ENCODE peak calls at places on chromosomes 12 and 14, in seven cellular contexts. Z, T, Y, S, I, U and M are unnamed samples.

GRCh38 chr14:77516111-77516510 is 17.5 kb upstream of the ISM2 start:
- DNase-seq in Z (no peak), T (peak), Y (no peak), S (no peak), I (no peak), U (no peak), M (no peak)

GRCh38 chr14:51852541-51852940 is 7.9 kb upstream of the GNG2 start:
- DNase-seq in Z (no peak), T (no peak), Y (no peak), S (no peak), I (no peak), U (no peak), M (no peak)

GRCh38 chr12:112001555-112001954 is 11.4 kb downstream of the TMEM116 start:
- DNase-seq in Z (no peak), T (no peak), Y (no peak), S (no peak), I (no peak), U (no peak), M (no peak)

GRCh38 chr14:92922883-92923743 is at the start of gene CHGA:
- DNase-seq in Z (peak), T (peak), Y (peak), S (peak), I (peak), U (peak), M (peak)

GRCh38 chr12:99476956-99477355 is 170.6 kb upstream of the GARIN6 start:
- DNase-seq in Z (no peak), T (no peak), Y (no peak), S (no peak), I (no peak), U (no peak), M (no peak)

GRCh38 chr14:61328629-61329262 is 7.4 kb downstream of the PRKCH start:
- DNase-seq in Z (no peak), T (no peak), Y (no peak), S (no peak), I (no peak), U (no peak), M (no peak)

GRCh38 chr12:122643207-122643805 is 59.9 kb downstream of the HCAR2 start:
- DNase-seq in Z (no peak), T (no peak), Y (no peak), S (no peak), I (no peak), U (no peak), M (no peak)

GRCh38 chr12:765861-766260 is 13.5 kb downstream of the WNK1 start:
- DNase-seq in Z (no peak), T (no peak), Y (no peak), S (no peak), I (no peak), U (no peak), M (no peak)

GRCh38 chr12:40202095-40203059 is 22.4 kb upstream of the LRRK2 start:
- DNase-seq in Z (no peak), T (no peak), Y (no peak), S (no peak), I (no peak), U (no peak), M (no peak)

GRCh38 chr12:106288510-106289195 is 13.9 kb upstream of the TCP11L2 start:
- DNase-seq in Z (no peak), T (peak), Y (no peak), S (no peak), I (no peak), U (peak), M (no peak)

GRCh38 chr12:131723532-131723931 is 12.6 kb downstream of the SFSWAP start:
- DNase-seq in Z (peak), T (no peak), Y (no peak), S (no peak), I (no peak), U (peak), M (no peak)

GRCh38 chr12:99658950-99659349 is 11.4 kb downstream of the GARIN6 start:
- DNase-seq in Z (no peak), T (peak), Y (no peak), S (no peak), I (no peak), U (no peak), M (no peak)

GRCh38 chr14:92794547-92794941 is 439 bp downstream of the GOLGA5 start:
- DNase-seq in Z (no peak), T (no peak), Y (peak), S (no peak), I (no peak), U (no peak), M (no peak)

GRCh38 chr12:124388679-124389536 is 94.0 kb downstream of the RFLNA start:
- DNase-seq in Z (peak), T (peak), Y (peak), S (peak), I (peak), U (peak), M (peak)

GRCh38 chr12:47797432-47797831 is 22.3 kb downstream of the HDAC7 start:
- DNase-seq in Z (peak), T (no peak), Y (peak), S (no peak), I (peak), U (peak), M (no peak)

GRCh38 chr14:77782202-77782601 is 17.7 kb upstream of the ADCK1 start:
- DNase-seq in Z (no peak), T (no peak), Y (no peak), S (no peak), I (no peak), U (no peak), M (no peak)

GRCh38 chr12:93167331-93167730 is 210.4 kb upstream of the NUDT4 start:
- DNase-seq in Z (no peak), T (no peak), Y (no peak), S (no peak), I (no peak), U (no peak), M (no peak)

GRCh38 chr12:75578546-75578945 is 67.1 kb upstream of the KRR1 start:
- DNase-seq in Z (no peak), T (no peak), Y (no peak), S (no peak), I (no peak), U (no peak), M (no peak)

GRCh38 chr14:73422515-73422914 is 35.8 kb downstream of the NUMB start:
- DNase-seq in Z (no peak), T (no peak), Y (no peak), S (no peak), I (no peak), U (peak), M (no peak)

GRCh38 chr12:30457621-30458289 is 237.9 kb downstream of the IPO8 start:
- DNase-seq in Z (no peak), T (peak), Y (no peak), S (no peak), I (no peak), U (no peak), M (no peak)

GRCh38 chr14:23640524-23641141 is 4.5 kb downstream of the DHRS2 start:
- DNase-seq in Z (peak), T (peak), Y (no peak), S (no peak), I (no peak), U (peak), M (no peak)

GRCh38 chr12:131151558-131152345 is 198.0 kb downstream of the ADGRD1 start:
- DNase-seq in Z (no peak), T (no peak), Y (no peak), S (no peak), I (no peak), U (no peak), M (no peak)

GRCh38 chr12:58540480-58541299 is 379.6 kb downstream of the LRIG3 start:
- DNase-seq in Z (peak), T (peak), Y (no peak), S (no peak), I (peak), U (peak), M (peak)

GRCh38 chr12:130706885-130707570 is 9.1 kb downstream of the RIMBP2 start:
- DNase-seq in Z (peak), T (no peak), Y (no peak), S (no peak), I (no peak), U (peak), M (no peak)

GRCh38 chr12:123532021-123532420 is 1.5 kb downstream of the RILPL1 start:
- DNase-seq in Z (no peak), T (peak), Y (no peak), S (no peak), I (peak), U (peak), M (no peak)

GRCh38 chr12:91556909-91557308 is 374.3 kb upstream of the DCN start:
- DNase-seq in Z (no peak), T (no peak), Y (no peak), S (no peak), I (no peak), U (no peak), M (no peak)

GRCh38 chr12:12533238-12533829 is 29.3 kb downstream of the DUSP16 start:
- DNase-seq in Z (no peak), T (peak), Y (no peak), S (no peak), I (no peak), U (no peak), M (no peak)

GRCh38 chr14:22065372-22065771 is 391.8 kb upstream of the OR4E1 start:
- DNase-seq in Z (no peak), T (no peak), Y (no peak), S (no peak), I (no peak), U (no peak), M (no peak)

GRCh38 chr14:75979071-75979571 is 2.7 kb downstream of the TGFB3 start:
- DNase-seq in Z (peak), T (peak), Y (peak), S (no peak), I (peak), U (peak), M (no peak)

GRCh38 chr12:116222358-116222757 is 55.1 kb downstream of the MED13L start:
- DNase-seq in Z (no peak), T (peak), Y (peak), S (no peak), I (no peak), U (no peak), M (no peak)

GRCh38 chr12:128269108-128269713 is 2.2 kb downstream of the TMEM132C start:
- DNase-seq in Z (no peak), T (no peak), Y (no peak), S (no peak), I (no peak), U (peak), M (no peak)

GRCh38 chr14:90545966-90546751 is 149.3 kb downstream of the CALM1 start:
- DNase-seq in Z (no peak), T (no peak), Y (no peak), S (no peak), I (no peak), U (no peak), M (no peak)

GRCh38 chr12:131928080-131928764 is 854 bp upstream of the PUS1 start:
- DNase-seq in Z (peak), T (no peak), Y (no peak), S (no peak), I (no peak), U (peak), M (no peak)

GRCh38 chr14:63362305-63362914 is 43.7 kb upstream of the GPHB5 start:
- DNase-seq in Z (no peak), T (no peak), Y (no peak), S (no peak), I (no peak), U (peak), M (no peak)

GRCh38 chr14:63371033-63371432 is 52.3 kb upstream of the GPHB5 start:
- DNase-seq in Z (no peak), T (no peak), Y (no peak), S (no peak), I (no peak), U (no peak), M (no peak)

DNA sequence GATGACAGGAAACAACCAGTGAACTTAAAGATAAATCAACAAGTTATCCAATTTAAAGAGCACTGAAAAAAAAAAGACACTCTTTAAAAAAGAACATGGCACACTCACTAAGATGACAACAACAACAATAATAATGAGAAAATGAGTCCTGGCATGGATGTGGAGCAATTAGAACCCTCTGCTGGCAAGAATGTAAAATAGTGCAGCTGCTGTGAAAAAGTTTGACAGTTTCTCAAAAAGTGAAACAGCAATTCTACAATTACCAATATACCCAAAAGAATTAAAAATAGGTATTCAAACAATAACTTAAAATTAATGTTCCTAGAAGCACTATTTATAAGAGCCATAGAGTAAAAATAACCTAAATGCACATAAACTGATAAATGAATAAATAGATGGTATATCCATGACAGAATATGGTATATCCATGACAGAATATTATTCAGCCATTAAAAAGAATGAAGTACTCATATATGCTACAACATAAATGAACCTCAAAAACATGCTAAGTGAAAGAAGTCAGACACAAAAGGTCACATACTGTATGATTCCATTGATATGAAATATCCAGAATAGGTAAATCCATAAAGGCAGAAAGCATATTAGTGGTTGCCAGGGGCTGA is 49.1 kb upstream of the GPHB5 start:
- DNase-seq in Z (no peak), T (no peak), Y (no peak), S (no peak), I (no peak), U (no peak), M (no peak)
- TF ChIP-seq CTCF in Z (peak), T (no peak), Y (no peak), S (no peak), I (no peak), U (peak), M (no peak)

GRCh38 chr12:79407671-79408622 is 282.8 kb downstream of the PAWR start:
- DNase-seq in Z (peak), T (peak), Y (no peak), S (no peak), I (peak), U (peak), M (peak)
- TF ChIP-seq CTCF in Z (peak), T (peak), Y (no peak), S (no peak), I (peak), U (peak), M (peak)

GRCh38 chr12:49728446-49728845 is 12.9 kb upstream of the TMBIM6 start:
- DNase-seq in Z (no peak), T (no peak), Y (no peak), S (no peak), I (no peak), U (no peak), M (no peak)

GRCh38 chr12:49730568-49731101 is 10.7 kb upstream of the TMBIM6 start:
- DNase-seq in Z (no peak), T (no peak), Y (no peak), S (no peak), I (no peak), U (no peak), M (no peak)

GRCh38 chr12:49730050-49730449 is 11.3 kb upstream of the TMBIM6 start:
- DNase-seq in Z (no peak), T (no peak), Y (no peak), S (no peak), I (no peak), U (no peak), M (no peak)

DNA sequence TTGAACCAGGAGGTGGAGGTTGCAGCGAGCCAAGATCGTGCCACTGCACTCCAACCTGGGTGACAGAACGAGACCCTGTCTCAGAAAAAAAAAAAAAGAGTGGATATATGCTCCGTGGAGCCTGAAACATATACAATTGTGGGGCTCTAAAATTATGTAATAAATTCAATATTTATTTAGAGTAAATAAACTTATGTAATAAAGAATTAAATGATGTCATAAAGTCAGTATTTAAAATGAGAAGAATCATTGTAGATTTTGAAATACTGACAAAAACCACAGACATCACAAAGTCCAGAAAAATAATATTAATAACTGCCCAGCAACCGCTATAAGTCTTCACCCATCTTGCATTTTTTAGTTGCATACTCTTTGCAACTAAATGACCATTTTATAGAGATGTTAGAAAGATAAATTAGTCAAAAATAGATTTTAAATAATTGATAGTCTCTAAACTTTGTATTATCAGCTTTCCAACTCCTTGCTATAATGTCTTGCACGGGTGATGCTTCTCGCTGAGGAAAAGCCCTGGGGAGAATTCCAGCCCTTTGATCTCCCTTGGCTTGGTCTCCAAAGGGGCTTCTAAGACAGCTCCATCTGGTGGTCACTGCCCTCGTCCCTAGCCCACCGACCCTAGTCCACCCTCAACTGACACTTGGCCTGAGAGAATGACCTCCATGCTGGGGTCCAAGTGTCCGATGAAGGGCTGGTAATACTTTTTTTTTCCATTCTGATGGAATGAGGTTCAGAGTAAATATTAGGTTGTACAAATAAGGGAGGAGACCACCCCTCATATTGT is 7.9 kb upstream of the TMBIM6 start:
- DNase-seq in Z (peak), T (no peak), Y (no peak), S (no peak), I (no peak), U (peak), M (no peak)
- TF ChIP-seq CTCF in Z (peak), T (no peak), Y (no peak), S (no peak), I (no peak), U (peak), M (no peak)

GRCh38 chr14:87748558-87748957 is 244.4 kb downstream of the GALC start:
- DNase-seq in Z (no peak), T (no peak), Y (no peak), S (no peak), I (no peak), U (no peak), M (no peak)

GRCh38 chr14:87745507-87746118 is 247.4 kb downstream of the GALC start:
- DNase-seq in Z (peak), T (peak), Y (no peak), S (no peak), I (peak), U (peak), M (no peak)
- TF ChIP-seq CTCF in Z (peak), T (peak), Y (peak), S (peak), I (peak), U (peak), M (peak)

GRCh38 chr14:97198813-97199212 is 401.6 kb downstream of the VRK1 start:
- DNase-seq in Z (no peak), T (no peak), Y (no peak), S (no peak), I (no peak), U (no peak), M (no peak)

GRCh38 chr14:97196336-97196735 is 399.2 kb downstream of the VRK1 start:
- DNase-seq in Z (no peak), T (no peak), Y (no peak), S (no peak), I (no peak), U (no peak), M (no peak)
- TF ChIP-seq CTCF in Z (no peak), T (no peak), Y (no peak), S (no peak), I (no peak), U (no peak), M (no peak)

GRCh38 chr12:14365294-14366210 is at the start of gene ATF7IP:
- DNase-seq in Z (peak), T (peak), Y (peak), S (peak), I (peak), U (peak), M (peak)
- TF ChIP-seq CTCF in Z (peak), T (peak), Y (no peak), S (peak), I (no peak), U (peak), M (peak)